ENCODE peak calls at places on chromosomes 4 and X, in six cellular contexts. One of them, this sample, is unnamed.
A peak's percentile ranks its signal among the peaks of the same experiment; 100 is the strongest.

GRCh38 chr4:8340721-8341680 is 71.4 kb downstream of the HTRA3 start:
- DNase-seq in fibroblast of pulmonary artery: peak; percentile 25
- DNase-seq in CD8-positive, alpha-beta T cell: no peak
- DNase-seq in B cell: no peak
- DNase-seq in WTC11: no peak
- DNase-seq in retinal pigment epithelial cell: no peak
- DNase-seq in this sample: no peak

GRCh38 chr4:118989098-118990080 is 100.7 kb downstream of the SYNPO2 start:
- DNase-seq in fibroblast of pulmonary artery: peak; percentile 56
- DNase-seq in CD8-positive, alpha-beta T cell: no peak
- DNase-seq in B cell: no peak
- DNase-seq in WTC11: no peak
- DNase-seq in retinal pigment epithelial cell: peak; percentile 18
- DNase-seq in this sample: no peak

GRCh38 chrX:40083120-40083978 is 14.4 kb downstream of the BCOR start:
- DNase-seq in fibroblast of pulmonary artery: no peak
- DNase-seq in CD8-positive, alpha-beta T cell: no peak
- DNase-seq in B cell: peak; percentile 50
- DNase-seq in WTC11: no peak
- DNase-seq in retinal pigment epithelial cell: no peak
- DNase-seq in this sample: no peak

GRCh38 chr4:169397762-169398161 is 127.0 kb upstream of the SH3RF1 start:
- DNase-seq in fibroblast of pulmonary artery: peak; percentile 52
- DNase-seq in CD8-positive, alpha-beta T cell: no peak
- DNase-seq in B cell: no peak
- DNase-seq in WTC11: no peak
- DNase-seq in retinal pigment epithelial cell: no peak
- DNase-seq in this sample: no peak

GRCh38 chrX:69152398-69152797 is 12.9 kb downstream of the PJA1 start:
- DNase-seq in fibroblast of pulmonary artery: no peak
- DNase-seq in CD8-positive, alpha-beta T cell: no peak
- DNase-seq in B cell: no peak
- DNase-seq in WTC11: no peak
- DNase-seq in retinal pigment epithelial cell: no peak
- DNase-seq in this sample: peak; percentile 17

GRCh38 chrX:110667706-110668105 is 127.9 kb downstream of the CHRDL1 start:
- DNase-seq in fibroblast of pulmonary artery: no peak
- DNase-seq in CD8-positive, alpha-beta T cell: no peak
- DNase-seq in B cell: no peak
- DNase-seq in WTC11: peak; percentile 59
- DNase-seq in retinal pigment epithelial cell: no peak
- DNase-seq in this sample: no peak

GRCh38 chr4:138181288-138181687 is 60.9 kb downstream of the SLC7A11 start:
- DNase-seq in fibroblast of pulmonary artery: peak; percentile 75
- DNase-seq in CD8-positive, alpha-beta T cell: no peak
- DNase-seq in B cell: no peak
- DNase-seq in WTC11: no peak
- DNase-seq in retinal pigment epithelial cell: no peak
- DNase-seq in this sample: no peak

GRCh38 chr4:8763966-8764901 is 107.4 kb downstream of the HMX1 start:
- DNase-seq in fibroblast of pulmonary artery: no peak
- DNase-seq in CD8-positive, alpha-beta T cell: no peak
- DNase-seq in B cell: no peak
- DNase-seq in WTC11: peak; percentile 6
- DNase-seq in retinal pigment epithelial cell: no peak
- DNase-seq in this sample: no peak

GRCh38 chr4:165191814-165192499 is 15.4 kb upstream of the KLHL2 start:
- DNase-seq in fibroblast of pulmonary artery: no peak
- DNase-seq in CD8-positive, alpha-beta T cell: no peak
- DNase-seq in B cell: no peak
- DNase-seq in WTC11: no peak
- DNase-seq in retinal pigment epithelial cell: no peak
- DNase-seq in this sample: no peak

GRCh38 chrX:123976671-123977316 is 15.3 kb downstream of the STAG2 start:
- DNase-seq in fibroblast of pulmonary artery: peak; percentile 62
- DNase-seq in CD8-positive, alpha-beta T cell: no peak
- DNase-seq in B cell: no peak
- DNase-seq in WTC11: no peak
- DNase-seq in retinal pigment epithelial cell: no peak
- DNase-seq in this sample: peak; percentile 23
- TF ChIP-seq CTCF in fibroblast of pulmonary artery: peak; percentile 31
- TF ChIP-seq CTCF in CD8-positive, alpha-beta T cell: peak; percentile 34
- TF ChIP-seq CTCF in B cell: peak; percentile 22
- TF ChIP-seq CTCF in WTC11: no peak
- TF ChIP-seq CTCF in retinal pigment epithelial cell: peak; percentile 33
- TF ChIP-seq CTCF in this sample: peak; percentile 65

GRCh38 chr4:158410272-158410671 is 111.4 kb upstream of the RXFP1 start:
- DNase-seq in fibroblast of pulmonary artery: peak; percentile 37
- DNase-seq in CD8-positive, alpha-beta T cell: no peak
- DNase-seq in B cell: no peak
- DNase-seq in WTC11: no peak
- DNase-seq in retinal pigment epithelial cell: no peak
- DNase-seq in this sample: no peak
- TF ChIP-seq CTCF in fibroblast of pulmonary artery: no peak
- TF ChIP-seq CTCF in CD8-positive, alpha-beta T cell: no peak
- TF ChIP-seq CTCF in B cell: no peak
- TF ChIP-seq CTCF in WTC11: no peak
- TF ChIP-seq CTCF in retinal pigment epithelial cell: no peak
- TF ChIP-seq CTCF in this sample: no peak

DNA sequence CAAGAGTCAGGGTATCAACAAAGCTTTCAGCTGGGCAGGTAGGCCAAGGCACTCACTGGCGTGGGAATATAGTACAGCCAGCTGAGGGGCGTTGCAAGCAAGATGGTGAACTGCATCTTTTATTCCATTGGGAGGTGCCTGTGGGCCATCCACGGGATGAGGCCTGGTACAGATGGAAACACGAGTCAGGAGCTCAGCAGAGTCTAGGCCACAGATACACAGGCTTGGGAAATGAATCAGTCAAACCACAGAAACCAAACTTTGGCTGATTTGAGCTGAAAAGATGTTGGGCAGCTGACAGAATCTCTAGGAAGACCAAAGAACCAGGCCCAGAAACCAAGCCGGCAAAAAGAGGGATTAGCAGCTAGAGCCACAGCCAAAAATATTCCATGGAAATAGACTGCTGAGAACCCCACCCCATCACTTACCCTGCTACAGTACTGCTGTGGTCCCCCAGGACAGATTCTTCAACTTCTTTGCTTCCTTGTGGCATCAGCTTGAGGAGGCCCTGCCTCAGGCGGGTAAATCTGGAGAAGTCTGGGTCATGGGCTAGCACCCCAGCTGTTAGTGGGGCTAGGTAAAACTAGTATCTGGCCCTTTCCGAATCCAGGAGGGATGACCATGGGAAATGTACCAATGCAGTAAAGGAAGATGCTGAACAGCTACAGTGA is 75.4 kb downstream of the TMEM131L start:
- DNase-seq in fibroblast of pulmonary artery: peak; percentile 53
- DNase-seq in CD8-positive, alpha-beta T cell: no peak
- DNase-seq in B cell: no peak
- DNase-seq in WTC11: no peak
- DNase-seq in retinal pigment epithelial cell: peak; percentile 19
- DNase-seq in this sample: no peak
- TF ChIP-seq CTCF in fibroblast of pulmonary artery: no peak
- TF ChIP-seq CTCF in CD8-positive, alpha-beta T cell: no peak
- TF ChIP-seq CTCF in B cell: no peak
- TF ChIP-seq CTCF in WTC11: no peak
- TF ChIP-seq CTCF in retinal pigment epithelial cell: no peak
- TF ChIP-seq CTCF in this sample: no peak

DNA sequence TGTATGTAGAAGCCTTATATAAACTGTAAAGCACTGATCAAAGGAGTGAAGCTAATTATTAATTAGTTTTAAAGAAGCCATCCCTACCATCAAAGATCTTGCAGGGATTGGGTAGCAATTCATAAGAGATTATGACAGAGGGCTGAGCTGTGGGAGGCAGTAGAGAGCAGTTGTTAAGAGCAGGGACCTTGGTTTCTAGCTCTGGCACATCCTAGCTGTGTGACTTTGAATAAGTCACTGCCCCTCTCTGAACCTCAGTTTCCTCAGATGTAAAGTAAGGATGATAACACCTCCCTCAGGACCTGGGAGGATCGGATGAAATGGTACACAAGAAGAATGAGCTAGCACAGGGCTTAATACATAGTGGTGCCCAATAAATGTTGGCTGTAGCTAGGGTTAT is 45.4 kb downstream of the APLN start:
- DNase-seq in fibroblast of pulmonary artery: no peak
- DNase-seq in CD8-positive, alpha-beta T cell: no peak
- DNase-seq in B cell: no peak
- DNase-seq in WTC11: no peak
- DNase-seq in retinal pigment epithelial cell: no peak
- DNase-seq in this sample: no peak
- TF ChIP-seq CTCF in fibroblast of pulmonary artery: peak; percentile 20
- TF ChIP-seq CTCF in CD8-positive, alpha-beta T cell: no peak
- TF ChIP-seq CTCF in B cell: no peak
- TF ChIP-seq CTCF in WTC11: no peak
- TF ChIP-seq CTCF in retinal pigment epithelial cell: peak; percentile 13
- TF ChIP-seq CTCF in this sample: peak; percentile 15

GRCh38 chr4:14837860-14838259 is 164.4 kb upstream of the CPEB2 start:
- DNase-seq in fibroblast of pulmonary artery: no peak
- DNase-seq in CD8-positive, alpha-beta T cell: no peak
- DNase-seq in B cell: no peak
- DNase-seq in WTC11: peak; percentile 19
- DNase-seq in retinal pigment epithelial cell: no peak
- DNase-seq in this sample: no peak
- TF ChIP-seq CTCF in fibroblast of pulmonary artery: no peak
- TF ChIP-seq CTCF in CD8-positive, alpha-beta T cell: no peak
- TF ChIP-seq CTCF in B cell: no peak
- TF ChIP-seq CTCF in WTC11: no peak
- TF ChIP-seq CTCF in retinal pigment epithelial cell: peak; percentile 13
- TF ChIP-seq CTCF in this sample: no peak

GRCh38 chr4:142743071-142743825 is 102.9 kb downstream of the INPP4B start:
- DNase-seq in fibroblast of pulmonary artery: peak; percentile 93
- DNase-seq in CD8-positive, alpha-beta T cell: no peak
- DNase-seq in B cell: no peak
- DNase-seq in WTC11: no peak
- DNase-seq in retinal pigment epithelial cell: peak; percentile 40
- DNase-seq in this sample: no peak
- TF ChIP-seq CTCF in fibroblast of pulmonary artery: no peak
- TF ChIP-seq CTCF in CD8-positive, alpha-beta T cell: no peak
- TF ChIP-seq CTCF in B cell: no peak
- TF ChIP-seq CTCF in WTC11: no peak
- TF ChIP-seq CTCF in retinal pigment epithelial cell: no peak
- TF ChIP-seq CTCF in this sample: no peak

DNA sequence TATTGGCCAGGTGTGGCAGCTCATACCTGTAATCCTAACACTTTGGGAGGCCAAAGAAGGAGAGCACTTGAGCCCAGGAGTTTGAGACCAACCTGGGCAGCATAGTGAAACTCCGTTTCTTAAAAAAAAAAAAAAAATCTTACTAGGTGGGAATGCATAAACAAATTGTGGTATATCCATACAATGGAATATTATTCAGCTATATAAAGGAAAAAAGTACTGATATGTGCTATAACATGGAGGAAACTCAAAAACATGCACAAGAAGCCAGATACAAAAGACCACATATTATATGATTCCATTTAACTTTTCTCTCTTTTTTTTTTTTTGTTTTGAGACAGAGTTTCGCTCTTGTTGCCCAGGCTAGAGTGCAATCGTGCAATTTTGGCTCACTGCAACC is 13.5 kb upstream of the BCORL1 start:
- DNase-seq in fibroblast of pulmonary artery: no peak
- DNase-seq in CD8-positive, alpha-beta T cell: no peak
- DNase-seq in B cell: no peak
- DNase-seq in WTC11: no peak
- DNase-seq in retinal pigment epithelial cell: no peak
- DNase-seq in this sample: no peak
- TF ChIP-seq CTCF in fibroblast of pulmonary artery: no peak
- TF ChIP-seq CTCF in CD8-positive, alpha-beta T cell: no peak
- TF ChIP-seq CTCF in B cell: no peak
- TF ChIP-seq CTCF in WTC11: no peak
- TF ChIP-seq CTCF in retinal pigment epithelial cell: no peak
- TF ChIP-seq CTCF in this sample: no peak

GRCh38 chr4:88489100-88489761 is 32.3 kb downstream of the HERC5 start:
- DNase-seq in fibroblast of pulmonary artery: no peak
- DNase-seq in CD8-positive, alpha-beta T cell: no peak
- DNase-seq in B cell: no peak
- DNase-seq in WTC11: no peak
- DNase-seq in retinal pigment epithelial cell: no peak
- DNase-seq in this sample: no peak
- TF ChIP-seq CTCF in fibroblast of pulmonary artery: no peak
- TF ChIP-seq CTCF in CD8-positive, alpha-beta T cell: no peak
- TF ChIP-seq CTCF in B cell: no peak
- TF ChIP-seq CTCF in WTC11: no peak
- TF ChIP-seq CTCF in retinal pigment epithelial cell: no peak
- TF ChIP-seq CTCF in this sample: no peak